ENCODE peak calls at places on chromosomes 13 and 19, in seven cellular contexts. S is progenitor cell of endocrine pancreas, Q is upper lobe of left lung, J is HCT116, I is left ventricle myocardium inferior, D is H1, P is nephron progenitor cell. N is an unnamed sample.

GRCh38 chr19:4980838-4981680 is 12.1 kb downstream of the KDM4B start:
- DNase-seq in I (no peak), J (no peak), D (no peak), P (no peak), Q (peak), S (no peak), N (no peak)

GRCh38 chr13:99214232-99214631 is 13.6 kb downstream of the UBAC2 start:
- DNase-seq in Q (no peak), S (no peak), I (no peak), P (no peak), J (no peak), D (no peak), N (no peak)

GRCh38 chr19:426725-427445 is 17.9 kb upstream of the C2CD4C start:
- DNase-seq in P (no peak), J (no peak), S (no peak), I (no peak), D (peak), Q (peak), N (peak)

GRCh38 chr13:30565658-30566057 is 52.1 kb upstream of the USPL1 start:
- DNase-seq in P (no peak), J (no peak), S (no peak), D (no peak), Q (no peak), I (no peak), N (no peak)

GRCh38 chr13:102699419-102699961 is 4.6 kb upstream of the METTL21C start:
- DNase-seq in J (no peak), D (no peak), P (no peak), Q (no peak), S (no peak), I (no peak), N (no peak)

GRCh38 chr13:66635526-66635925 is 594.6 kb downstream of the PCDH9 start:
- DNase-seq in I (no peak), S (no peak), J (no peak), D (no peak), Q (no peak), P (no peak), N (no peak)

GRCh38 chr13:113305208-113305607 is 8.2 kb downstream of the LAMP1 start:
- DNase-seq in J (no peak), D (no peak), S (no peak), P (no peak), Q (no peak), I (no peak), N (no peak)

GRCh38 chr13:23928985-23929384 is 31.7 kb upstream of the C1QTNF9B start:
- DNase-seq in P (no peak), I (no peak), J (no peak), D (no peak), S (no peak), Q (no peak), N (no peak)

GRCh38 chr19:43078311-43078710 is 4.2 kb downstream of the PSG2 start:
- DNase-seq in P (no peak), Q (no peak), D (no peak), J (no peak), S (no peak), I (no peak), N (no peak)

GRCh38 chr13:52644108-52644507 is 1.9 kb downstream of the HNRNPA1L2 start:
- DNase-seq in S (no peak), P (peak), D (no peak), Q (no peak), J (no peak), I (no peak), N (no peak)

GRCh38 chr13:96810104-96810503 is 184.2 kb downstream of the OXGR1 start:
- DNase-seq in J (no peak), S (no peak), Q (peak), P (no peak), I (no peak), D (no peak), N (no peak)

GRCh38 chr13:114225610-114226009 is 9.1 kb upstream of the CDC16 start:
- DNase-seq in I (no peak), Q (peak), S (no peak), D (no peak), J (no peak), P (no peak), N (no peak)

GRCh38 chr19:2507109-2507508 is 31.2 kb downstream of the GADD45B start:
- DNase-seq in P (no peak), S (peak), D (no peak), Q (no peak), J (peak), I (no peak), N (peak)

GRCh38 chr19:31214086-31214485 is 135.2 kb downstream of the TSHZ3 start:
- DNase-seq in D (no peak), I (peak), Q (no peak), J (no peak), S (no peak), P (no peak), N (no peak)

GRCh38 chr19:40594251-40594650 is 6.9 kb upstream of the LTBP4 start:
- DNase-seq in S (no peak), I (no peak), D (peak), J (no peak), P (no peak), Q (no peak), N (no peak)

GRCh38 chr19:16066611-16067104 is 9.6 kb upstream of the TPM4 start:
- DNase-seq in I (no peak), D (no peak), Q (no peak), S (no peak), J (peak), P (no peak), N (no peak)

GRCh38 chr13:26406791-26407190 is 150.7 kb upstream of the WASF3 start:
- DNase-seq in I (no peak), D (no peak), Q (peak), S (no peak), J (no peak), P (no peak), N (no peak)

GRCh38 chr19:18667531-18668251 is 15.8 kb upstream of the CRTC1 start:
- DNase-seq in P (no peak), Q (peak), S (no peak), J (no peak), D (no peak), I (no peak), N (no peak)

GRCh38 chr19:7489609-7490044 is 792 bp upstream of the PEX11G start:
- DNase-seq in I (no peak), Q (no peak), P (no peak), S (no peak), D (no peak), J (no peak), N (no peak)

GRCh38 chr19:16361926-16362325 is 37.3 kb downstream of the KLF2 start:
- DNase-seq in Q (no peak), J (no peak), P (no peak), D (no peak), S (no peak), I (no peak), N (no peak)

GRCh38 chr13:72255908-72256307 is 388.9 kb upstream of the DACH1 start:
- DNase-seq in I (no peak), P (peak), D (peak), J (peak), Q (no peak), S (peak), N (no peak)

N was measured in right lobe of liver.